ENCODE peak calls at places on chromosomes 11 and 22, in five cellular contexts. D is activated naive CD8-positive, alpha-beta T cell treated with anti-CD3 and anti-CD28 coated beads for 36 hours; I is substantia nigra; Y is AG09309; T is NCI-H345. V is an unnamed sample.

GRCh38 chr22:28909375-28909774 is 26.0 kb downstream of the ZNRF3 start:
- DNase-seq in D (peak), I (no peak), Y (no peak), T (no peak), V (peak)

GRCh38 chr22:35154937-35155387 is 89.0 kb downstream of the ISX start:
- DNase-seq in D (peak), I (peak), Y (peak), T (peak), V (peak)

GRCh38 chr11:94895451-94895850 is 77.9 kb downstream of the CWC15 start:
- DNase-seq in D (no peak), I (no peak), Y (no peak), T (no peak), V (no peak)

GRCh38 chr11:115761348-115761747 is 257.1 kb upstream of the CADM1 start:
- DNase-seq in D (no peak), I (no peak), Y (no peak), T (no peak), V (no peak)

GRCh38 chr11:34774604-34775003 is 141.6 kb downstream of the APIP start:
- DNase-seq in D (no peak), I (no peak), Y (no peak), T (no peak), V (no peak)

GRCh38 chr11:72782081-72782920 is 11.5 kb downstream of the STARD10 start:
- DNase-seq in D (no peak), I (no peak), Y (no peak), T (peak), V (no peak)

GRCh38 chr11:14499178-14499559 is 442 bp downstream of the COPB1 start:
- DNase-seq in D (peak), I (no peak), Y (no peak), T (peak), V (peak)

GRCh38 chr11:132960273-132960672 is 572.0 kb downstream of the OPCML start:
- DNase-seq in D (no peak), I (no peak), Y (no peak), T (no peak), V (no peak)

GRCh38 chr11:12372111-12372510 is 5.3 kb upstream of the PARVA start:
- DNase-seq in D (no peak), I (no peak), Y (no peak), T (no peak), V (no peak)

GRCh38 chr22:23071163-23072034 is 1.1 kb downstream of the GNAZ start:
- DNase-seq in D (no peak), I (no peak), Y (no peak), T (no peak), V (no peak)

GRCh38 chr11:127656266-127656879 is 655.8 kb upstream of the KIRREL3 start:
- DNase-seq in D (no peak), I (no peak), Y (no peak), T (peak), V (no peak)

GRCh38 chr11:78323356-78323755 is 94.3 kb downstream of the GAB2 start:
- DNase-seq in D (no peak), I (no peak), Y (no peak), T (no peak), V (no peak)

GRCh38 chr11:70569173-70569890 is 171.0 kb downstream of the CTTN start:
- DNase-seq in D (no peak), I (no peak), Y (no peak), T (no peak), V (no peak)

GRCh38 chr11:80285076-80285790 is 844.4 kb upstream of the TENM4 start:
- DNase-seq in D (no peak), I (no peak), Y (no peak), T (no peak), V (no peak)